ENCODE peak calls at places on chromosomes 1 and 21, in nine cellular contexts. One of them, this sample, is unnamed.

GRCh38 chr1:227434808-227435207 is 116.5 kb upstream of the CDC42BPA start:
- DNase-seq in NCI-H510A treated with DMSO at 0.1 percent for 48 hours: no peak
- DNase-seq in hypothalamus: no peak
- DNase-seq in Daoy: no peak
- DNase-seq in T-helper 9 cell: no peak
- DNase-seq in stimulated activated CD4-positive, alpha-beta T cell treated with anti-CD3 and anti-CD28 coated beads, Interleukin-15, amount 100 ng/mL, for 1 hour: no peak
- DNase-seq in cardiac septum: no peak
- DNase-seq in ACHN: no peak
- DNase-seq in lower lobe of right lung: no peak
- DNase-seq in this sample: no peak

GRCh38 chr1:54324031-54324654 is 82.1 kb downstream of the SSBP3 start:
- DNase-seq in NCI-H510A treated with DMSO at 0.1 percent for 48 hours: no peak
- DNase-seq in hypothalamus: peak
- DNase-seq in Daoy: no peak
- DNase-seq in T-helper 9 cell: no peak
- DNase-seq in stimulated activated CD4-positive, alpha-beta T cell treated with anti-CD3 and anti-CD28 coated beads, Interleukin-15, amount 100 ng/mL, for 1 hour: no peak
- DNase-seq in cardiac septum: no peak
- DNase-seq in ACHN: no peak
- DNase-seq in lower lobe of right lung: no peak
- DNase-seq in this sample: peak

GRCh38 chr1:211415700-211416099 is 76.3 kb downstream of the RD3 start:
- DNase-seq in NCI-H510A treated with DMSO at 0.1 percent for 48 hours: no peak
- DNase-seq in hypothalamus: no peak
- DNase-seq in Daoy: peak
- DNase-seq in T-helper 9 cell: no peak
- DNase-seq in stimulated activated CD4-positive, alpha-beta T cell treated with anti-CD3 and anti-CD28 coated beads, Interleukin-15, amount 100 ng/mL, for 1 hour: no peak
- DNase-seq in cardiac septum: no peak
- DNase-seq in ACHN: no peak
- DNase-seq in lower lobe of right lung: no peak
- DNase-seq in this sample: peak

GRCh38 chr1:11692899-11693590 is 1.5 kb downstream of the DRAXIN start:
- DNase-seq in NCI-H510A treated with DMSO at 0.1 percent for 48 hours: peak
- DNase-seq in hypothalamus: peak
- DNase-seq in Daoy: peak
- DNase-seq in T-helper 9 cell: no peak
- DNase-seq in stimulated activated CD4-positive, alpha-beta T cell treated with anti-CD3 and anti-CD28 coated beads, Interleukin-15, amount 100 ng/mL, for 1 hour: no peak
- DNase-seq in cardiac septum: no peak
- DNase-seq in ACHN: peak
- DNase-seq in lower lobe of right lung: no peak
- DNase-seq in this sample: peak

GRCh38 chr1:226033599-226034390 is 28.7 kb upstream of the H3-3A start:
- DNase-seq in NCI-H510A treated with DMSO at 0.1 percent for 48 hours: no peak
- DNase-seq in hypothalamus: no peak
- DNase-seq in Daoy: no peak
- DNase-seq in T-helper 9 cell: no peak
- DNase-seq in stimulated activated CD4-positive, alpha-beta T cell treated with anti-CD3 and anti-CD28 coated beads, Interleukin-15, amount 100 ng/mL, for 1 hour: no peak
- DNase-seq in cardiac septum: no peak
- DNase-seq in ACHN: no peak
- DNase-seq in lower lobe of right lung: no peak
- DNase-seq in this sample: no peak

GRCh38 chr1:54861070-54861761 is 25.8 kb downstream of the DHCR24 start:
- DNase-seq in NCI-H510A treated with DMSO at 0.1 percent for 48 hours: no peak
- DNase-seq in hypothalamus: no peak
- DNase-seq in Daoy: no peak
- DNase-seq in T-helper 9 cell: no peak
- DNase-seq in stimulated activated CD4-positive, alpha-beta T cell treated with anti-CD3 and anti-CD28 coated beads, Interleukin-15, amount 100 ng/mL, for 1 hour: no peak
- DNase-seq in cardiac septum: no peak
- DNase-seq in ACHN: peak
- DNase-seq in lower lobe of right lung: no peak
- DNase-seq in this sample: peak

GRCh38 chr1:199116488-199116887 is 477.6 kb downstream of the PTPRC start:
- DNase-seq in NCI-H510A treated with DMSO at 0.1 percent for 48 hours: no peak
- DNase-seq in hypothalamus: no peak
- DNase-seq in Daoy: no peak
- DNase-seq in T-helper 9 cell: no peak
- DNase-seq in stimulated activated CD4-positive, alpha-beta T cell treated with anti-CD3 and anti-CD28 coated beads, Interleukin-15, amount 100 ng/mL, for 1 hour: no peak
- DNase-seq in cardiac septum: no peak
- DNase-seq in ACHN: no peak
- DNase-seq in lower lobe of right lung: no peak
- DNase-seq in this sample: no peak

GRCh38 chr1:219580019-219580676 is 32.8 kb downstream of the ZC3H11B start:
- DNase-seq in NCI-H510A treated with DMSO at 0.1 percent for 48 hours: no peak
- DNase-seq in hypothalamus: no peak
- DNase-seq in Daoy: no peak
- DNase-seq in T-helper 9 cell: no peak
- DNase-seq in stimulated activated CD4-positive, alpha-beta T cell treated with anti-CD3 and anti-CD28 coated beads, Interleukin-15, amount 100 ng/mL, for 1 hour: no peak
- DNase-seq in cardiac septum: no peak
- DNase-seq in ACHN: no peak
- DNase-seq in lower lobe of right lung: no peak
- DNase-seq in this sample: no peak

GRCh38 chr1:78370356-78370755 is 120.4 kb upstream of the PTGFR start:
- DNase-seq in NCI-H510A treated with DMSO at 0.1 percent for 48 hours: no peak
- DNase-seq in hypothalamus: no peak
- DNase-seq in Daoy: peak
- DNase-seq in T-helper 9 cell: no peak
- DNase-seq in stimulated activated CD4-positive, alpha-beta T cell treated with anti-CD3 and anti-CD28 coated beads, Interleukin-15, amount 100 ng/mL, for 1 hour: no peak
- DNase-seq in cardiac septum: no peak
- DNase-seq in ACHN: no peak
- DNase-seq in lower lobe of right lung: no peak
- DNase-seq in this sample: peak

GRCh38 chr1:2113620-2114135 is 63.5 kb downstream of the PRKCZ start:
- DNase-seq in NCI-H510A treated with DMSO at 0.1 percent for 48 hours: no peak
- DNase-seq in hypothalamus: no peak
- DNase-seq in Daoy: no peak
- DNase-seq in T-helper 9 cell: no peak
- DNase-seq in stimulated activated CD4-positive, alpha-beta T cell treated with anti-CD3 and anti-CD28 coated beads, Interleukin-15, amount 100 ng/mL, for 1 hour: no peak
- DNase-seq in cardiac septum: no peak
- DNase-seq in ACHN: no peak
- DNase-seq in lower lobe of right lung: peak
- DNase-seq in this sample: no peak

GRCh38 chr1:198672124-198672523 is 33.3 kb downstream of the PTPRC start:
- DNase-seq in NCI-H510A treated with DMSO at 0.1 percent for 48 hours: no peak
- DNase-seq in hypothalamus: no peak
- DNase-seq in Daoy: peak
- DNase-seq in T-helper 9 cell: no peak
- DNase-seq in stimulated activated CD4-positive, alpha-beta T cell treated with anti-CD3 and anti-CD28 coated beads, Interleukin-15, amount 100 ng/mL, for 1 hour: no peak
- DNase-seq in cardiac septum: no peak
- DNase-seq in ACHN: no peak
- DNase-seq in lower lobe of right lung: no peak
- DNase-seq in this sample: peak

GRCh38 chr1:183126528-183126927 is 59.5 kb upstream of the LAMC2 start:
- DNase-seq in NCI-H510A treated with DMSO at 0.1 percent for 48 hours: no peak
- DNase-seq in hypothalamus: no peak
- DNase-seq in Daoy: no peak
- DNase-seq in T-helper 9 cell: no peak
- DNase-seq in stimulated activated CD4-positive, alpha-beta T cell treated with anti-CD3 and anti-CD28 coated beads, Interleukin-15, amount 100 ng/mL, for 1 hour: no peak
- DNase-seq in cardiac septum: no peak
- DNase-seq in ACHN: no peak
- DNase-seq in lower lobe of right lung: no peak
- DNase-seq in this sample: peak

GRCh38 chr21:43634618-43635017 is 24.7 kb downstream of the HSF2BP start:
- DNase-seq in NCI-H510A treated with DMSO at 0.1 percent for 48 hours: no peak
- DNase-seq in hypothalamus: no peak
- DNase-seq in Daoy: no peak
- DNase-seq in T-helper 9 cell: no peak
- DNase-seq in stimulated activated CD4-positive, alpha-beta T cell treated with anti-CD3 and anti-CD28 coated beads, Interleukin-15, amount 100 ng/mL, for 1 hour: no peak
- DNase-seq in cardiac septum: no peak
- DNase-seq in ACHN: no peak
- DNase-seq in lower lobe of right lung: no peak
- DNase-seq in this sample: no peak

GRCh38 chr1:182698977-182699672 is 14.7 kb upstream of the RGS8 start:
- DNase-seq in NCI-H510A treated with DMSO at 0.1 percent for 48 hours: no peak
- DNase-seq in hypothalamus: no peak
- DNase-seq in Daoy: no peak
- DNase-seq in T-helper 9 cell: no peak
- DNase-seq in stimulated activated CD4-positive, alpha-beta T cell treated with anti-CD3 and anti-CD28 coated beads, Interleukin-15, amount 100 ng/mL, for 1 hour: no peak
- DNase-seq in cardiac septum: no peak
- DNase-seq in ACHN: no peak
- DNase-seq in lower lobe of right lung: no peak
- DNase-seq in this sample: no peak

GRCh38 chr1:193753038-193753756 is 566.8 kb upstream of the B3GALT2 start:
- DNase-seq in NCI-H510A treated with DMSO at 0.1 percent for 48 hours: no peak
- DNase-seq in hypothalamus: no peak
- DNase-seq in Daoy: no peak
- DNase-seq in T-helper 9 cell: no peak
- DNase-seq in stimulated activated CD4-positive, alpha-beta T cell treated with anti-CD3 and anti-CD28 coated beads, Interleukin-15, amount 100 ng/mL, for 1 hour: no peak
- DNase-seq in cardiac septum: no peak
- DNase-seq in ACHN: no peak
- DNase-seq in lower lobe of right lung: no peak
- DNase-seq in this sample: no peak

GRCh38 chr1:1437904-1438376 is 2.5 kb downstream of the VWA1 start:
- DNase-seq in NCI-H510A treated with DMSO at 0.1 percent for 48 hours: no peak
- DNase-seq in hypothalamus: no peak
- DNase-seq in Daoy: no peak
- DNase-seq in T-helper 9 cell: no peak
- DNase-seq in stimulated activated CD4-positive, alpha-beta T cell treated with anti-CD3 and anti-CD28 coated beads, Interleukin-15, amount 100 ng/mL, for 1 hour: no peak
- DNase-seq in cardiac septum: no peak
- DNase-seq in ACHN: peak
- DNase-seq in lower lobe of right lung: peak
- DNase-seq in this sample: no peak

GRCh38 chr1:116128669-116129068 is 17.5 kb downstream of the MAB21L3 start:
- DNase-seq in NCI-H510A treated with DMSO at 0.1 percent for 48 hours: no peak
- DNase-seq in hypothalamus: no peak
- DNase-seq in Daoy: peak
- DNase-seq in T-helper 9 cell: no peak
- DNase-seq in stimulated activated CD4-positive, alpha-beta T cell treated with anti-CD3 and anti-CD28 coated beads, Interleukin-15, amount 100 ng/mL, for 1 hour: no peak
- DNase-seq in cardiac septum: no peak
- DNase-seq in ACHN: no peak
- DNase-seq in lower lobe of right lung: no peak
- DNase-seq in this sample: no peak

GRCh38 chr21:36282568-36283230 is 37.3 kb upstream of the MORC3 start:
- DNase-seq in NCI-H510A treated with DMSO at 0.1 percent for 48 hours: no peak
- DNase-seq in hypothalamus: no peak
- DNase-seq in Daoy: peak
- DNase-seq in T-helper 9 cell: no peak
- DNase-seq in stimulated activated CD4-positive, alpha-beta T cell treated with anti-CD3 and anti-CD28 coated beads, Interleukin-15, amount 100 ng/mL, for 1 hour: no peak
- DNase-seq in cardiac septum: no peak
- DNase-seq in ACHN: no peak
- DNase-seq in lower lobe of right lung: no peak
- DNase-seq in this sample: peak

GRCh38 chr1:169676001-169676400 is 35.4 kb downstream of the SELL start:
- DNase-seq in NCI-H510A treated with DMSO at 0.1 percent for 48 hours: no peak
- DNase-seq in hypothalamus: no peak
- DNase-seq in Daoy: peak
- DNase-seq in T-helper 9 cell: no peak
- DNase-seq in stimulated activated CD4-positive, alpha-beta T cell treated with anti-CD3 and anti-CD28 coated beads, Interleukin-15, amount 100 ng/mL, for 1 hour: no peak
- DNase-seq in cardiac septum: no peak
- DNase-seq in ACHN: no peak
- DNase-seq in lower lobe of right lung: no peak
- DNase-seq in this sample: peak

GRCh38 chr1:18940303-18941020 is 16.0 kb downstream of the IFFO2 start:
- DNase-seq in NCI-H510A treated with DMSO at 0.1 percent for 48 hours: no peak
- DNase-seq in hypothalamus: no peak
- DNase-seq in Daoy: no peak
- DNase-seq in T-helper 9 cell: no peak
- DNase-seq in stimulated activated CD4-positive, alpha-beta T cell treated with anti-CD3 and anti-CD28 coated beads, Interleukin-15, amount 100 ng/mL, for 1 hour: no peak
- DNase-seq in cardiac septum: no peak
- DNase-seq in ACHN: no peak
- DNase-seq in lower lobe of right lung: no peak
- DNase-seq in this sample: peak

GRCh38 chr1:41483960-41484844 is at the start of gene EDN2:
- DNase-seq in NCI-H510A treated with DMSO at 0.1 percent for 48 hours: peak
- DNase-seq in hypothalamus: no peak
- DNase-seq in Daoy: peak
- DNase-seq in T-helper 9 cell: no peak
- DNase-seq in stimulated activated CD4-positive, alpha-beta T cell treated with anti-CD3 and anti-CD28 coated beads, Interleukin-15, amount 100 ng/mL, for 1 hour: no peak
- DNase-seq in cardiac septum: no peak
- DNase-seq in ACHN: peak
- DNase-seq in lower lobe of right lung: peak
- DNase-seq in this sample: no peak

GRCh38 chr1:204600968-204601367 is 84.6 kb downstream of the LRRN2 start:
- DNase-seq in NCI-H510A treated with DMSO at 0.1 percent for 48 hours: no peak
- DNase-seq in hypothalamus: no peak
- DNase-seq in Daoy: no peak
- DNase-seq in T-helper 9 cell: no peak
- DNase-seq in stimulated activated CD4-positive, alpha-beta T cell treated with anti-CD3 and anti-CD28 coated beads, Interleukin-15, amount 100 ng/mL, for 1 hour: no peak
- DNase-seq in cardiac septum: no peak
- DNase-seq in ACHN: no peak
- DNase-seq in lower lobe of right lung: no peak
- DNase-seq in this sample: no peak

GRCh38 chr1:172717722-172718455 is 59.0 kb downstream of the FASLG start:
- DNase-seq in NCI-H510A treated with DMSO at 0.1 percent for 48 hours: no peak
- DNase-seq in hypothalamus: no peak
- DNase-seq in Daoy: no peak
- DNase-seq in T-helper 9 cell: no peak
- DNase-seq in stimulated activated CD4-positive, alpha-beta T cell treated with anti-CD3 and anti-CD28 coated beads, Interleukin-15, amount 100 ng/mL, for 1 hour: no peak
- DNase-seq in cardiac septum: no peak
- DNase-seq in ACHN: no peak
- DNase-seq in lower lobe of right lung: no peak
- DNase-seq in this sample: no peak

GRCh38 chr1:151639466-151639865 is 27.6 kb downstream of the SNX27 start:
- DNase-seq in NCI-H510A treated with DMSO at 0.1 percent for 48 hours: no peak
- DNase-seq in hypothalamus: no peak
- DNase-seq in Daoy: peak
- DNase-seq in T-helper 9 cell: no peak
- DNase-seq in stimulated activated CD4-positive, alpha-beta T cell treated with anti-CD3 and anti-CD28 coated beads, Interleukin-15, amount 100 ng/mL, for 1 hour: no peak
- DNase-seq in cardiac septum: no peak
- DNase-seq in ACHN: peak
- DNase-seq in lower lobe of right lung: no peak
- DNase-seq in this sample: peak

GRCh38 chr1:54947540-54947939 is 32.9 kb upstream of the TMEM61 start:
- DNase-seq in NCI-H510A treated with DMSO at 0.1 percent for 48 hours: no peak
- DNase-seq in hypothalamus: no peak
- DNase-seq in Daoy: no peak
- DNase-seq in T-helper 9 cell: no peak
- DNase-seq in stimulated activated CD4-positive, alpha-beta T cell treated with anti-CD3 and anti-CD28 coated beads, Interleukin-15, amount 100 ng/mL, for 1 hour: no peak
- DNase-seq in cardiac septum: no peak
- DNase-seq in ACHN: no peak
- DNase-seq in lower lobe of right lung: no peak
- DNase-seq in this sample: no peak

GRCh38 chr1:84862810-84863251 is 30.2 kb downstream of the LPAR3 start:
- DNase-seq in NCI-H510A treated with DMSO at 0.1 percent for 48 hours: no peak
- DNase-seq in hypothalamus: no peak
- DNase-seq in Daoy: no peak
- DNase-seq in T-helper 9 cell: peak
- DNase-seq in stimulated activated CD4-positive, alpha-beta T cell treated with anti-CD3 and anti-CD28 coated beads, Interleukin-15, amount 100 ng/mL, for 1 hour: no peak
- DNase-seq in cardiac septum: no peak
- DNase-seq in ACHN: no peak
- DNase-seq in lower lobe of right lung: no peak
- DNase-seq in this sample: no peak

GRCh38 chr1:45047032-45047431 is 35.0 kb downstream of the UROD start:
- DNase-seq in NCI-H510A treated with DMSO at 0.1 percent for 48 hours: no peak
- DNase-seq in hypothalamus: no peak
- DNase-seq in Daoy: no peak
- DNase-seq in T-helper 9 cell: no peak
- DNase-seq in stimulated activated CD4-positive, alpha-beta T cell treated with anti-CD3 and anti-CD28 coated beads, Interleukin-15, amount 100 ng/mL, for 1 hour: no peak
- DNase-seq in cardiac septum: no peak
- DNase-seq in ACHN: no peak
- DNase-seq in lower lobe of right lung: no peak
- DNase-seq in this sample: peak

GRCh38 chr1:110207831-110208230 is 2.3 kb upstream of the KCNC4 start:
- DNase-seq in NCI-H510A treated with DMSO at 0.1 percent for 48 hours: peak
- DNase-seq in hypothalamus: peak
- DNase-seq in Daoy: peak
- DNase-seq in T-helper 9 cell: peak
- DNase-seq in stimulated activated CD4-positive, alpha-beta T cell treated with anti-CD3 and anti-CD28 coated beads, Interleukin-15, amount 100 ng/mL, for 1 hour: peak
- DNase-seq in cardiac septum: peak
- DNase-seq in ACHN: peak
- DNase-seq in lower lobe of right lung: peak
- DNase-seq in this sample: peak

GRCh38 chr1:19949016-19949415 is 25.6 kb upstream of the PLA2G2E start:
- DNase-seq in NCI-H510A treated with DMSO at 0.1 percent for 48 hours: no peak
- DNase-seq in hypothalamus: no peak
- DNase-seq in Daoy: peak
- DNase-seq in T-helper 9 cell: no peak
- DNase-seq in stimulated activated CD4-positive, alpha-beta T cell treated with anti-CD3 and anti-CD28 coated beads, Interleukin-15, amount 100 ng/mL, for 1 hour: no peak
- DNase-seq in cardiac septum: no peak
- DNase-seq in ACHN: peak
- DNase-seq in lower lobe of right lung: no peak
- DNase-seq in this sample: peak

GRCh38 chr1:192463661-192464060 is 111.9 kb upstream of the RGS1 start:
- DNase-seq in NCI-H510A treated with DMSO at 0.1 percent for 48 hours: no peak
- DNase-seq in hypothalamus: no peak
- DNase-seq in Daoy: no peak
- DNase-seq in T-helper 9 cell: no peak
- DNase-seq in stimulated activated CD4-positive, alpha-beta T cell treated with anti-CD3 and anti-CD28 coated beads, Interleukin-15, amount 100 ng/mL, for 1 hour: no peak
- DNase-seq in cardiac septum: no peak
- DNase-seq in ACHN: no peak
- DNase-seq in lower lobe of right lung: no peak
- DNase-seq in this sample: no peak

GRCh38 chr1:4695241-4695640 is 40.8 kb downstream of the AJAP1 start:
- DNase-seq in NCI-H510A treated with DMSO at 0.1 percent for 48 hours: no peak
- DNase-seq in hypothalamus: no peak
- DNase-seq in Daoy: no peak
- DNase-seq in T-helper 9 cell: no peak
- DNase-seq in stimulated activated CD4-positive, alpha-beta T cell treated with anti-CD3 and anti-CD28 coated beads, Interleukin-15, amount 100 ng/mL, for 1 hour: no peak
- DNase-seq in cardiac septum: no peak
- DNase-seq in ACHN: no peak
- DNase-seq in lower lobe of right lung: no peak
- DNase-seq in this sample: no peak

This sample was measured in cardiac fibroblast.